ENCODE peak calls at places on chromosomes 11 and 22, in five cellular contexts. O is mesendoderm, W is AG09309, E is body of pancreas, P is LNCaP clone FGC. Z is an unnamed sample.

GRCh38 chr11:92423133-92423532 is 198.5 kb downstream of the FAT3 start:
- DNase-seq in O (no peak), W (no peak), E (no peak), P (no peak), Z (no peak)

GRCh38 chr11:84947970-84948600 is 679.1 kb downstream of the DLG2 start:
- DNase-seq in O (peak), W (no peak), E (no peak), P (no peak), Z (no peak)

GRCh38 chr22:37544955-37545702 is 15.2 kb upstream of the CDC42EP1 start:
- DNase-seq in O (peak), W (no peak), E (peak), P (no peak), Z (no peak)

GRCh38 chr11:72343159-72343756 is 91.1 kb downstream of the CLPB start:
- DNase-seq in O (no peak), W (no peak), E (no peak), P (no peak), Z (no peak)

GRCh38 chr22:19173047-19174035 is 5.2 kb downstream of the SLC25A1 start:
- DNase-seq in O (no peak), W (no peak), E (no peak), P (no peak), Z (no peak)

GRCh38 chr11:33655842-33656600 is 44.6 kb downstream of the C11orf91 start:
- DNase-seq in O (no peak), W (no peak), E (no peak), P (no peak), Z (no peak)

GRCh38 chr22:31082606-31083376 is 1.7 kb downstream of the SMTN start:
- DNase-seq in O (peak), W (no peak), E (peak), P (no peak), Z (no peak)

GRCh38 chr11:85759915-85760314 is 51.0 kb downstream of the SYTL2 start:
- DNase-seq in O (peak), W (peak), E (no peak), P (no peak), Z (peak)

GRCh38 chr22:37880668-37881440 is 25.2 kb upstream of the MICALL1 start:
- DNase-seq in O (no peak), W (no peak), E (no peak), P (no peak), Z (no peak)

GRCh38 chr11:70503878-70504240 is 105.5 kb downstream of the CTTN start:
- DNase-seq in O (peak), W (no peak), E (no peak), P (no peak), Z (no peak)

GRCh38 chr11:6563121-6563619 is 40.2 kb downstream of the RRP8 start:
- DNase-seq in O (peak), W (no peak), E (no peak), P (no peak), Z (no peak)

GRCh38 chr22:38824587-38824986 is 19.2 kb downstream of the NPTXR start:
- DNase-seq in O (peak), W (no peak), E (peak), P (peak), Z (no peak)

GRCh38 chr11:7485136-7485853 is at the start of gene OLFML1:
- DNase-seq in O (no peak), W (no peak), E (peak), P (no peak), Z (no peak)

GRCh38 chr22:39175127-39176066 is 22.9 kb upstream of the CBX7 start:
- DNase-seq in O (peak), W (no peak), E (no peak), P (no peak), Z (no peak)

GRCh38 chr22:50544078-50544745 is 1.5 kb upstream of the KLHDC7B start:
- DNase-seq in O (peak), W (no peak), E (peak), P (no peak), Z (no peak)

GRCh38 chr11:75635009-75635909 is 33.6 kb downstream of the MAP6 start:
- DNase-seq in O (peak), W (no peak), E (peak), P (no peak), Z (no peak)

GRCh38 chr11:1203505-1204271 is 19.2 kb upstream of the MUC5B start:
- DNase-seq in O (no peak), W (no peak), E (no peak), P (no peak), Z (no peak)

GRCh38 chr11:79244175-79244804 is 196.5 kb downstream of the TENM4 start:
- DNase-seq in O (no peak), W (peak), E (no peak), P (no peak), Z (peak)

GRCh38 chr11:128859563-128860441 is 7.3 kb downstream of the KCNJ1 start:
- DNase-seq in O (peak), W (no peak), E (peak), P (peak), Z (no peak)

GRCh38 chr22:46528121-46528610 is 9.3 kb downstream of the CELSR1 start:
- DNase-seq in O (peak), W (peak), E (no peak), P (no peak), Z (no peak)

DNA sequence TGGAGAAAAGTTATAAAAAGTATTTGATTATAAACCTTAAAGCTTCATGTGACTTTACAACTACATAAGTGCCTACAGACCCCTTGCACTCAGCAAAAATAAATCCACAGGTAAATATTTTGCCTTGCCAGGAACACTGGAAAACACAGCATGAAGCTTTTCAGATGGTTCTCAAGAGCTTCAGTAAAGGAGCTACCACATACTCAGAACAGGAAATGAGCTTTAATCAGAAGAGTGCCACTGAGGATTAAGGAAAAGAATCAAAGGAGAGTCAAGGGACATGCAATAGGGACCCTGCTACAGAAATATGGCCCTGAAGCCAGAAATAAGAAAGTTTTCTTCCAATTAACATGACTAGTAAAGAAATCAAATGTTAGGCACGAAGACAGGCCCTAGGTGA is 1.2 kb downstream of the CASP1 start:
- DNase-seq in O (no peak), W (no peak), E (no peak), P (no peak), Z (no peak)
- H3K4me3 ChIP-seq in O (no peak), W (no peak), E (no peak), P (no peak), Z (no peak)

GRCh38 chr11:59271247-59271755 is 58.6 kb upstream of the MPEG1 start:
- DNase-seq in O (no peak), W (no peak), E (no peak), P (no peak), Z (no peak)
- H3K4me3 ChIP-seq in O (no peak), W (no peak), E (no peak), P (no peak), Z (no peak)

DNA sequence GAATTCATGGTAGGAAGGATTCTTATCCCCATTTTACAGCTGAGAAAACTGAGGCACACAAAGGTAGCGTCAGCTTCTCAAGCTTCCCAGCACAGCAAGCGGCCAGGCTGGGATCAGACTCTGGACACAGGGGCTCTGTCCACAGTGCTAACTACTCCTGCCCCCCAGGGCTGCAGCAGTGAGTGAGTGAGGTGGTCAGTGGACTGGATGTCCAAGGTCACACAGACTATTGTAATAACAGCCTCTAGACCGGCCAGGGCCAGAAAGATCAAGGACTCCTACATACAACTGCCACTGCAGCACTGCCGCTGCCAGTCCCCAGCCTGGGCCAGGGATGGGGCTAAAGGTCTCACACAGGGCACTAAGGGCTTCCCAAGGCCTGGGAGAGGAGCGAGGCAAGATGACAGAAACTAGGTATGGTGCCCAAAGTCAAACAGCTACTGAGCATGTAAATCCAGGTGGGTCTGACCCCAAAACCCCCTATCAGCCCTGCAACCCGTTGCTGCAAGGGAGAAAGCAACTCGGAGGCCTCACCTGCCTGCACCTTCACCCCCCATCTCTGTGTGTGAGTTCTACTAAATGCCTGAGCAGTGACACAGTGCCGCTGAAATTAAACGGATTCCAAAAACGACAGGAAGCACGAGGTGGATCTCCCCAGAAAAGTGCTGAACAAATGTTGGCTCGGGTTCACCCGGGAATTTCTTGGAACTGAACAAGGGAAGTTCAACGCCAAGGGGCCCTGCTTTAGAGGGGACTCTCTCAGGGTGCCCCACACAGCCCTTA is 161.8 kb upstream of the GRK3 start:
- DNase-seq in O (peak), W (no peak), E (peak), P (no peak), Z (no peak)
- H3K4me3 ChIP-seq in O (no peak), W (no peak), E (no peak), P (peak), Z (peak)

DNA sequence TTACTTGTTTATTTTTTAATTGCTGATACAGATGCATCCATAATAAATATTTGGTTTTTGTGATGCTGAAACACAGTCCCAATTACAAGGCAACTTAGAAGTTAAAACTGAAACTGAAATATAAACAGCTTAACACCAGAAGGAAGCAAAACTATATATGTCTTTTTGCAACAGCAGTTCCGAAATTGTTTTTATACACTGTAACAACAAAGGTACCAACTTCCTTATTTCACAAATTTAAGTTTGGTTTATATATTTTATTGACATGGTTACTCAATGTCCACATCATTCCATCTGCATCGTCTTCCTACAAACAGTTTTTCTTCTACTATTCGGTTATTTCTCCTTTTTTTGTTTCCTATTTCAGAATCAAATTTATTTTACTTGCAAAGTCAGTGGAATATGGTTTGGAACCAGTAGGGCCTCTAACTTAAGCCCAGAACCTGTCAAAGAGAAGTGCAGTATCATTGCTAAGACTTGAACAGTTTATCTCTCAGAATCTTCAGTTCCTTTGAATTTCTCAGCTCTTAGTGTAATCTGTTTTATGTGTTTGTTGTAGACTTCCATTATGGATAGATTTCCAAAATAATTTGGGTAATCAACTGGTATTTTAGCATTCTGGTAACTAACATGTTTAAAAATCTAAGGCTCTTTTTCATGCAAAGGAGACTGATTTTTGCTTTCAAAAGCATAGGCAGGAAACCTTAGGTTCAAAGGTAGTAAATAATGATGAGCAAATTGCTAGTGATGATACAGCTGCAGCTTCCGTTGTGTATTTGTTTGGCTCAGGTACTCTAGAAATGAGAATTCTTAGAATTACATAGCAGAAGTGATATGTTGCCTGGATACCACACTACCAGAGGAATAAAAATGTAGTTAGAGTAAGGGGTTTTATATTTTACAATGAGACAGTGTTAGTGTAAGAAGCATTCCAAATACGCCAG is 8.2 kb upstream of the HSPA8 start:
- DNase-seq in O (no peak), W (no peak), E (no peak), P (no peak), Z (no peak)
- H3K4me3 ChIP-seq in O (no peak), W (no peak), E (no peak), P (no peak), Z (no peak)

GRCh38 chr11:2267871-2268825 is 2.2 kb downstream of the ASCL2 start:
- DNase-seq in O (no peak), W (no peak), E (no peak), P (no peak), Z (no peak)
- H3K4me3 ChIP-seq in O (no peak), W (no peak), E (no peak), P (no peak), Z (no peak)

GRCh38 chr22:24067587-24068376 is 56.7 kb downstream of the CABIN1 start:
- DNase-seq in O (no peak), W (no peak), E (peak), P (peak), Z (no peak)

GRCh38 chr22:24068377-24068680 is 57.2 kb downstream of the CABIN1 start:
- DNase-seq in O (peak), W (no peak), E (no peak), P (no peak), Z (no peak)

GRCh38 chr22:24066260-24066659 is 55.2 kb downstream of the CABIN1 start:
- DNase-seq in O (no peak), W (no peak), E (no peak), P (no peak), Z (no peak)

GRCh38 chr22:24068717-24069116 is 57.6 kb downstream of the CABIN1 start:
- DNase-seq in O (no peak), W (no peak), E (no peak), P (no peak), Z (no peak)

GRCh38 chr22:24066872-24067271 is 55.8 kb downstream of the CABIN1 start:
- DNase-seq in O (no peak), W (no peak), E (peak), P (no peak), Z (no peak)
- H3K4me3 ChIP-seq in O (no peak), W (no peak), E (no peak), P (no peak), Z (no peak)

GRCh38 chr11:22808559-22809197 is 20.9 kb downstream of the SVIP start:
- DNase-seq in O (no peak), W (no peak), E (no peak), P (no peak), Z (no peak)

GRCh38 chr11:22802861-22803260 is 26.7 kb downstream of the SVIP start:
- DNase-seq in O (no peak), W (no peak), E (no peak), P (no peak), Z (no peak)

GRCh38 chr11:22807391-22807790 is 22.2 kb downstream of the SVIP start:
- DNase-seq in O (no peak), W (no peak), E (no peak), P (no peak), Z (no peak)

GRCh38 chr11:22809893-22810292 is 19.7 kb downstream of the SVIP start:
- DNase-seq in O (no peak), W (no peak), E (no peak), P (no peak), Z (no peak)

DNA sequence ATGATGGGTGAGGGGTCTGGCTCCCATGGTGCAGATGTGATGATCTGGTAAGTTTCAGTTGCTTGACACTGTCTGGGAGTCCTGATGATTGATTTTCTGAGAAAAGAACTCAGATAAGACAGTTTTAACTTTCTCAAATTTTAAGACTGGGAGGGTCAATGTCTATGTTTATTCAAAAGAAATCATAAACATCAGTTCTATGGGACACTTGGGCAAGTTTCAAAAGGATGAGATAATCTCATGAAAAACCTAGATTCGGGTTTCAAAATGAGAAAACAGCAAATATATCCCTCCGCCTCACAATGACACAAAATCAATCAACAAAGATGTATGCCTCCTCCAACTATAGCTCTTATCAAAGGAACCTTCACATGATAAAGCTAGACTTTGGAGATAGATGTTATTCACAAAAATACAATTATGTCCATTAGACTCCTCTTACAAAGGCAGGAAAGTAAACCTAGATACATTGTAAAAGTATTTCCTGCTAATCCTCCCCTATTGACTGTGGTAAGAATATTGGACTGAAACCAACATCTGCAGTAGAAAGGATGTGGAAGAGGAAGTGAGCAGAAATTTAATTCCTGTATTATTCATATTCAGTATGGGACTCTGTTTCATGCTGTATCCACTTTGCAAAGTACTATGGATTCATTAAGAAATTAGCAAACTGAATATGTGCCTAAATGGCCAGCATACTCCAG is 21.6 kb downstream of the SVIP start:
- DNase-seq in O (no peak), W (no peak), E (no peak), P (no peak), Z (no peak)
- H3K4me3 ChIP-seq in O (no peak), W (no peak), E (no peak), P (no peak), Z (no peak)

GRCh38 chr11:22433066-22433450 is 94.9 kb downstream of the SLC17A6 start:
- DNase-seq in O (no peak), W (no peak), E (no peak), P (no peak), Z (no peak)
- H3K4me3 ChIP-seq in O (no peak), W (no peak), E (no peak), P (no peak), Z (no peak)